ENCODE peak calls at places on chromosomes 12 and 14, in four cellular contexts. M, O, Q and L are unnamed samples.

GRCh38 chr14:93894992-93895391 is 32.2 kb upstream of the FAM181A start:
- DNase-seq in M (no peak), O (peak), Q (no peak), L (no peak)

GRCh38 chr14:54392131-54392859 is 4.5 kb upstream of the CDKN3 start:
- DNase-seq in M (no peak), O (no peak), Q (no peak), L (no peak)

GRCh38 chr12:122449317-122449716 is 26.8 kb upstream of the CLIP1 start:
- DNase-seq in M (no peak), O (no peak), Q (no peak), L (no peak)

GRCh38 chr14:82779301-82779700 is 1245.6 kb upstream of the SEL1L start:
- DNase-seq in M (no peak), O (no peak), Q (no peak), L (peak)

GRCh38 chr14:22837059-22837749 is 819 bp downstream of the MMP14 start:
- DNase-seq in M (no peak), O (no peak), Q (no peak), L (peak)

GRCh38 chr14:72783741-72784140 is 110.2 kb downstream of the DPF3 start:
- DNase-seq in M (no peak), O (no peak), Q (no peak), L (no peak)

GRCh38 chr12:50566066-50566465 is 61.3 kb downstream of the DIP2B start:
- DNase-seq in M (no peak), O (no peak), Q (no peak), L (no peak)

GRCh38 chr12:117865505-117865904 is 103.3 kb downstream of the KSR2 start:
- DNase-seq in M (no peak), O (no peak), Q (no peak), L (no peak)

GRCh38 chr12:6280053-6280469 is 30.4 kb upstream of the PLEKHG6 start:
- DNase-seq in M (peak), O (no peak), Q (no peak), L (peak)
- H3K4me3 ChIP-seq in M (no peak), O (no peak), Q (no peak), L (no peak)

GRCh38 chr12:115450710-115451109 is 766.7 kb upstream of the TBX3 start:
- DNase-seq in M (no peak), O (no peak), Q (no peak), L (no peak)

GRCh38 chr12:115450017-115450416 is 766.0 kb upstream of the TBX3 start:
- DNase-seq in M (no peak), O (no peak), Q (no peak), L (no peak)

GRCh38 chr12:115451785-115452736 is 768.1 kb upstream of the TBX3 start:
- DNase-seq in M (peak), O (peak), Q (no peak), L (peak)

GRCh38 chr12:115452751-115453281 is 768.8 kb upstream of the TBX3 start:
- DNase-seq in M (no peak), O (no peak), Q (no peak), L (no peak)

GRCh38 chr12:115451151-115451784 is 767.3 kb upstream of the TBX3 start:
- DNase-seq in M (no peak), O (no peak), Q (no peak), L (no peak)
- H3K4me3 ChIP-seq in M (peak), O (peak), Q (no peak), L (peak)

GRCh38 chr12:3965096-3965495 is 91.9 kb upstream of the PARP11 start:
- DNase-seq in M (no peak), O (no peak), Q (no peak), L (no peak)
- H3K4me3 ChIP-seq in M (no peak), O (no peak), Q (no peak), L (no peak)

DNA sequence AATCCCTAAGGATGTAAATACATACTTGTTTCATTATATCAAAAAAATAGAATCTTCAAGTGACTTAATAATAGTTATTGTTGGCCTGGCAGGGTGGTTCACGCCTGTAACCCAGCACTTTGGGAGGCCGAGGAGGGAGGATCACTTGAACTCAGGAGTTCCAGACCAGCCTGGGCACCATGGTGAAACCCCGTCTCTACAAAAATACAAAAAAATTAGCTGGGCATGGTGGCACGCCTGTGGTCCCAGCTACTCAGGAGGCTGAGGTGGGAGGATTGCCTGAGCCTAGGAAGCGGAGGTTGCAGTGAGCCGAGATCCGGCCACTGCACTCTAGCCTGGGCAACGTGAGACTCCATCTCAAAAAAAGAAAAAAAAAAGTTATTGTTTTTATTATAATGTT is 1.7 kb downstream of the USP15 start:
- DNase-seq in M (no peak), O (no peak), Q (no peak), L (no peak)
- H3K4me3 ChIP-seq in M (peak), O (no peak), Q (peak), L (peak)

GRCh38 chr12:80877706-80878384 is 59.9 kb downstream of the LIN7A start:
- DNase-seq in M (no peak), O (no peak), Q (no peak), L (no peak)
- H3K4me3 ChIP-seq in M (no peak), O (no peak), Q (no peak), L (no peak)

DNA sequence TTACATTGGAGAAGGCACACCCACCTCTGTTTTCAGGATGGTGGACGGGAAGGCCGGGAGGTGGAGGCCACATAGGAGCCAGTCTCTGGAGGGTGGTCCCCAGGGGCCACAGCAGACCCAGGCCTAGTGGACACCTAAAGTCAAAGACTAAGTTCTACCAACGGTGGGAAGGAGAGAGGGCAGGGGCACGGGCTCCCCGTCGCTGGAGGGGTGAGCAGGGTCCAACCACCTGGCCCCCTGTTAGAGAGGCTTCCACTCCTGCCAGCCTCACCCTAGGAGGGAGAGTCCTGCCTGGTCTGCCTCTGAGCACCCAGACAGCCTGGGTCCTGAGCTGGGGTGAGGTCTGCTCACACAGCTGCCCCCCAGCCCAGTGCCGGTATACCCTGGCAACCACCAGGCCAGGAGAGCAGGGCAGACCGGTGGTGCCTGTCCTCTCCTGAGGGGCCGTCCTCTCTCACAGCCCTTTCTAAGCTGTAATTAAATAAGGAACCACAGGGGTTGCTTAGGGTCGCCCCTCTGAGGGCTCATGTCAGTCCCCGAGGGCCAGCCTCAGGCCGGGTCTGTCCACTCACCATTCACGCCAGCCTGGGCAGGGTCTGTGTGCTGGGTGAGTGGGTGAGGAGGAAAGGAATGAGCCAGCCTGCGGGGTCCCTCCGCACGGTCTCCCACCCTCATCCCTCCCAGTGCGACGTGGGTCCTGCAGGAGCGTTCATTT is 2.3 kb downstream of the INF2 start:
- DNase-seq in M (no peak), O (no peak), Q (no peak), L (no peak)
- H3K4me3 ChIP-seq in M (no peak), O (no peak), Q (peak), L (no peak)